ENCODE peak calls at places on chromosomes 4 and X, in seven cellular contexts. Z, J, V, G, X, E and H are unnamed samples.

GRCh38 chrX:17682259-17682658 is 55.0 kb upstream of the SCML1 start:
- DNase-seq in Z (no peak), J (no peak), V (no peak), X (no peak), E (no peak), G (no peak), H (no peak)

GRCh38 chr4:72019688-72020087 is 12.1 kb upstream of the NPFFR2 start:
- DNase-seq in X (no peak), J (no peak), V (no peak), E (no peak), G (no peak), Z (no peak), H (no peak)

GRCh38 chr4:105241456-105241855 is 94.8 kb downstream of the TET2 start:
- DNase-seq in G (no peak), V (no peak), J (peak), E (no peak), Z (no peak), X (no peak), H (no peak)

GRCh38 chr4:101271516-101271915 is 75.8 kb downstream of the PPP3CA start:
- DNase-seq in X (no peak), Z (no peak), V (no peak), E (peak), G (no peak), J (no peak), H (no peak)

GRCh38 chr4:139550724-139551429 is 5.1 kb downstream of the SETD7 start:
- DNase-seq in J (no peak), X (no peak), G (no peak), Z (no peak), V (no peak), E (peak), H (no peak)

GRCh38 chr4:109729155-109729562 is 711 bp downstream of the PLA2G12A start:
- DNase-seq in Z (no peak), V (no peak), E (peak), J (no peak), X (no peak), G (no peak), H (peak)

GRCh38 chrX:56728752-56729151 is 291 bp upstream of the NBDY start:
- DNase-seq in Z (peak), V (no peak), G (peak), J (no peak), X (no peak), E (peak), H (peak)

GRCh38 chrX:108224727-108225455 is 133.3 kb downstream of the ATG4A start:
- DNase-seq in X (no peak), V (peak), J (no peak), E (peak), G (no peak), Z (peak), H (peak)

GRCh38 chrX:30971761-30972603 is 82.9 kb upstream of the TAB3 start:
- DNase-seq in J (no peak), V (peak), E (peak), G (no peak), Z (peak), X (peak), H (peak)

GRCh38 chr4:84401669-84402068 is 97.4 kb downstream of the NKX6-1 start:
- DNase-seq in X (no peak), V (no peak), E (peak), Z (no peak), G (no peak), J (no peak), H (no peak)

GRCh38 chr4:127601029-127601428 is 31.7 kb upstream of the INTU start:
- DNase-seq in E (no peak), G (no peak), X (no peak), Z (no peak), V (no peak), J (no peak), H (no peak)

GRCh38 chr4:105551968-105552746 is at the start of gene ARHGEF38:
- DNase-seq in J (no peak), X (no peak), E (no peak), G (no peak), V (no peak), Z (no peak), H (no peak)

GRCh38 chr4:22389240-22389871 is 126.5 kb downstream of the ADGRA3 start:
- DNase-seq in G (no peak), Z (peak), V (peak), J (peak), X (peak), E (peak), H (peak)

GRCh38 chr4:20249333-20249732 is 2.4 kb upstream of the SLIT2 start:
- DNase-seq in G (no peak), V (no peak), J (no peak), X (no peak), E (peak), Z (no peak), H (no peak)

GRCh38 chr4:26566027-26566578 is 17.8 kb upstream of the TBC1D19 start:
- DNase-seq in G (no peak), V (no peak), X (no peak), J (no peak), Z (no peak), E (no peak), H (no peak)

GRCh38 chr4:168731706-168732414 is 235.0 kb downstream of the PALLD start:
- DNase-seq in E (no peak), V (no peak), Z (no peak), X (no peak), J (no peak), G (no peak), H (no peak)

GRCh38 chrX:103446665-103447302 is 70.4 kb downstream of the BEX3 start:
- DNase-seq in V (no peak), J (no peak), Z (no peak), X (no peak), G (no peak), E (no peak), H (no peak)